ENCODE peak calls at places on chromosomes 3 and 15, in eight cellular contexts. I is lower leg skin; R is ascending aorta; D is epithelial cell of esophagus; N is CD8-positive, alpha-beta T cell; F is neural progenitor cell; S is heart left ventricle; Z is cardiac muscle cell. O is an unnamed sample.

GRCh38 chr15:69876030-69876429 is 221.7 kb downstream of the TLE3 start:
- DNase-seq in D (no peak), N (no peak), Z (no peak), F (no peak), S (no peak), I (no peak), R (no peak), O (no peak)

GRCh38 chr15:42016971-42017370 is 3.9 kb downstream of the PLA2G4E start:
- DNase-seq in R (no peak), S (no peak), F (no peak), D (no peak), I (no peak), Z (no peak), N (no peak), O (no peak)

GRCh38 chr3:10471337-10471721 is 34.1 kb downstream of the ATP2B2 start:
- DNase-seq in I (no peak), F (peak; percentile 28), Z (peak; percentile 27), R (no peak), D (no peak), S (no peak), N (no peak), O (no peak)

GRCh38 chr15:33722005-33722672 is 246.2 kb upstream of the CHRM5 start:
- DNase-seq in F (no peak), S (no peak), I (no peak), R (no peak), N (no peak), Z (no peak), D (peak; percentile 90), O (no peak)

GRCh38 chr3:61199843-61200242 is 51.4 kb downstream of the FHIT start:
- DNase-seq in R (no peak), D (no peak), S (no peak), F (no peak), I (no peak), N (no peak), Z (no peak), O (no peak)

GRCh38 chr3:128235207-128235933 is 82.1 kb downstream of the EEFSEC start:
- DNase-seq in I (no peak), Z (peak; percentile 67), S (no peak), D (no peak), N (no peak), F (no peak), R (no peak), O (no peak)

GRCh38 chr15:61243984-61244593 is 15.0 kb upstream of the RORA start:
- DNase-seq in R (no peak), D (no peak), Z (no peak), N (no peak), S (no peak), F (no peak), I (no peak), O (no peak)

GRCh38 chr3:194830401-194830800 is 144.7 kb downstream of the FAM43A start:
- DNase-seq in D (no peak), N (no peak), F (no peak), S (no peak), I (no peak), R (no peak), Z (no peak), O (no peak)

GRCh38 chr3:158896729-158897128 is 94.9 kb downstream of the MFSD1 start:
- DNase-seq in S (no peak), R (no peak), D (no peak), I (no peak), F (no peak), N (no peak), Z (no peak), O (no peak)

GRCh38 chr3:167918686-167919085 is 177.0 kb downstream of the GOLIM4 start:
- DNase-seq in F (no peak), N (no peak), R (no peak), I (no peak), Z (no peak), D (no peak), S (no peak), O (no peak)

GRCh38 chr3:167917969-167918368 is 177.8 kb downstream of the GOLIM4 start:
- DNase-seq in R (no peak), N (no peak), I (no peak), S (no peak), D (no peak), F (no peak), Z (no peak), O (no peak)

GRCh38 chr3:167909443-167910287 is 174.1 kb downstream of the SERPINI1 start:
- DNase-seq in D (no peak), F (no peak), R (no peak), S (no peak), Z (peak; percentile 23), I (no peak), N (no peak), O (no peak)

GRCh38 chr3:167908745-167909442 is 173.4 kb downstream of the SERPINI1 start:
- DNase-seq in S (no peak), I (no peak), Z (peak; percentile 23), D (no peak), N (no peak), F (no peak), R (no peak), O (no peak)

DNA sequence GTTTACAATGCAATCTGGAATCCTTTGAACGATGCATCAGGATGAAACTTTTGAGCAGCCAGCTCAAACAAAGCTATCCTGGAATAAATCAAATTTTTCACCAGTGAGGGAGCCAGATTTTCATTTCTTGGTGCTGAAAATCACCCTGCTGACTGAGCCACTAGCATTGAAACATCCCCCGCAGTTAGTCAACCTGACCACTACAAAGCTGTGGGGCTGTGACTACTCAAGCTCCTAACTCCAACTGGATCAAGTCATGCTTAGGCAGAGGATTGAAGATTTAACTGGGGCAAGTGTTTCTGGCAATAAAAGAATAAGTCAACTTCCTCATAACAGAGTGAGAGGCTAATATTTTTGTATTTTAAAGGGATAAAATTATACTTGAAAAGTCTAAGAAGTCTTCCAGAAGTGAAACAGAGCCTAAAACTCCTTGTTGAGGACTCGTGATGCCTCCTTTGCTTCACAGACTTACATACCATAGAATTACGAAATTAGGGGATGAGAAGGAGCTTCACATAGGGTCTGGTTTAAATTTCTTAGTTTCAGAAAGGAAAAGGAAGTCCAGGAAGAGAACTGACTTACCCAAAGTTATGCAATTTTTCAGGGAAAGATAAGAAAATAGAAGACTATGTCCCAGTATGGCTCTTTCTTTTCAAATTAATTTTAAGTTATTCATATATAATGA is 177.8 kb downstream of the SERPINI1 start:
- DNase-seq in D (peak; percentile 16), S (no peak), I (no peak), F (peak; percentile 48), R (no peak), Z (peak; percentile 35), N (no peak), O (no peak)
- TF ChIP-seq CTCF in D (no peak), S (peak; percentile 21), I (no peak), F (peak; percentile 32), R (no peak), Z (peak; percentile 16), N (no peak), O (no peak)

GRCh38 chr3:65828706-65829105 is 210.0 kb downstream of the MAGI1 start:
- DNase-seq in Z (no peak), D (peak; percentile 6), S (no peak), N (no peak), F (no peak), I (no peak), R (no peak), O (no peak)

GRCh38 chr3:65833761-65834505 is 204.8 kb downstream of the MAGI1 start:
- DNase-seq in I (no peak), R (no peak), S (no peak), Z (no peak), N (no peak), D (peak; percentile 74), F (no peak), O (no peak)

GRCh38 chr3:65830948-65831732 is 207.6 kb downstream of the MAGI1 start:
- DNase-seq in N (no peak), F (no peak), Z (no peak), S (no peak), D (no peak), R (no peak), I (no peak), O (no peak)

GRCh38 chr3:65829228-65829627 is 209.5 kb downstream of the MAGI1 start:
- DNase-seq in D (no peak), I (no peak), Z (no peak), S (no peak), F (no peak), N (no peak), R (no peak), O (no peak)

DNA sequence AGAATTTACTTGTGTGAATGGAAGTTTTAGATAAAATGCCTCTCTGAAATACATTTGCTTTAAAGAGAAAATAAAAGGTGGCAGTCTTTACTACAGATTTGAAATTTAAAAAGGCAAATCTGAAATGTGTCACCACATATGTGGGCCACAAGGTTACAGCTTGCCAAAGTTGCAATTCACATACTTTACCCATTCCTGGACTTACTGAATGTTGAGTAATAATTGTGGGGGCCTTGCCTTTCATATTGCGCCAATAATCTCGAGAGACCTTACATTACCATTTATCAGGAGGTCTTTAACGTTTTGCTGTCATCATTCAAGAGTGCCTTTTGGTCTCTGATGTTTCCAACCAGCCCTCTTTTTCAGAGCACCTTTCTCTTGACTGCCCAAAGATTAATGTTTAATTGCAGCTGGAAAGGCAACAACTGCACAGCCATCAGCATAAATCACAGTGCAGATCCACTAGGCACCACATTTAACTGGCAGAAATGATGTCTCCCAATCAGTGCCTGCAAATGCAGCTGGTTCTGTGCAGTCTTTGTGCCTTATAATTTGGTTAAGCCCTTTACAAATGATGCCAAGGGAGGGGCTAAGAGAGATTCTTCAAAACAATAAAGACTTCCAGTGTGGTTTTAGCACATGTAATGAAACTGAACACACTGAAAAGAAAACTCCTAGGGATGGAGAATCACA is 206.8 kb downstream of the MAGI1 start:
- DNase-seq in S (no peak), D (peak; percentile 63), Z (no peak), F (peak; percentile 34), R (no peak), I (no peak), N (no peak), O (no peak)
- H3K4me3 ChIP-seq in S (no peak overlapping the region), D (no peak overlapping the region), Z (no peak overlapping the region), F (no peak overlapping the region), R (no peak overlapping the region), I (no peak overlapping the region), N (no peak overlapping the region), O (no peak overlapping the region)

DNA sequence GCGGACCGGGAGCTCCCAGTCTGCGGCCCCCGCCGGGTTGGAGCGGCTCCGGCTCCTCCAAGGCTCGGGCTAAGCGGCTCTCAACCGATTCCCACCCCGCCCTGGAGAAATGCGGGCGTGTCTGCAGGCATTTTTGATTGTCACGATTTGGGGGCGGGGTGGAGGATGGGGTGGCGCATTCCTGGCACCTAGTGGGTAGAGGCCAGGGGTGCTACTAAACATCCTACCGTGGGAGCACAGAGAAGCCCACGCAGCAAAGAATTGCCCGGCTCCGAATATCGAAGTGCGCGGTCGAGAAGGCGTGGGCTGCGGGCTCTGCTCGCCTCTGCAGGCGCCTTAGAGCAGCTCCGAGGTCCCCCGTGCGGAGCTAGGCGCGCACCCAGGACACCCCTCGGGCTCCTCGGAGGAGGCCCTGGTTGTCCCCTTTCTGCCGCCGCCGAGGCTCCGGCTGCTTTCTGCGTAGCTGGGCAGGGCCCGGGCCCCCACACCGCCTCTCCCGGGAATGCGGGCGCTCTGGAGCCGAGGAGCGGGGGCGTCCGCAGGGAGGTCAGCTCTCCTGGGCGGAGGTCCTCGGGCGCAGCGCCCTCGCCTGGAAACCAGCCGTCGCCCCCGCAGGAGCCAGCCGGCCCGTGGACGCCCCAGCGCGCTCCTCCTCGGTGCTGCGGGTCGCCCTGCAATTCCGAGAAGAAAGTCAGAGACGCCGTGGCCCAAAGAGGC is 16.5 kb upstream of the LAMP3 start:
- DNase-seq in S (no peak), Z (peak; percentile 64), N (no peak), F (peak; percentile 80), I (no peak), D (peak; percentile 41), R (peak; percentile 70), O (peak; percentile 78)
- TF ChIP-seq CTCF in S (peak; percentile 24), Z (peak; percentile 35), N (no peak), F (peak; percentile 52), I (no peak), D (no peak), R (no peak), O (peak; percentile 7)

GRCh38 chr3:99639579-99639978 is 1.2 kb downstream of the COL8A1 start:
- DNase-seq in I (no peak), S (no peak), Z (no peak), F (no peak), D (no peak), R (no peak), N (no peak), O (no peak)
- H3K4me3 ChIP-seq in I (no peak overlapping the region), S (peak overlapping the region; percentile 65), Z (no peak overlapping the region), F (no peak overlapping the region), D (no peak overlapping the region), R (peak overlapping the region; percentile 87), N (no peak overlapping the region), O (peak overlapping the region; percentile 40)